ENCODE peak calls at places on chromosomes 6 and 20, in seven cellular contexts. A, J, L, I, F, M and G are unnamed samples.

GRCh38 chr6:75620387-75621304 is 19.0 kb downstream of the SENP6 start:
- DNase-seq in L (no peak), F (no peak), A (no peak), J (no peak), M (no peak), I (no peak), G (no peak)

GRCh38 chr6:169577974-169578373 is 123.9 kb downstream of the WDR27 start:
- DNase-seq in I (no peak), J (no peak), A (no peak), L (no peak), F (no peak), M (no peak), G (no peak)

GRCh38 chr20:15818651-15819071 is 754.6 kb downstream of the KIF16B start:
- DNase-seq in J (no peak), I (no peak), M (no peak), L (no peak), F (peak), A (no peak), G (no peak)

GRCh38 chr6:42547407-42548329 is 16.2 kb upstream of the UBR2 start:
- DNase-seq in A (peak), M (peak), I (peak), F (peak), J (peak), L (peak), G (peak)

GRCh38 chr6:134173007-134173690 is 120.7 kb upstream of the SLC2A12 start:
- DNase-seq in L (no peak), A (no peak), M (no peak), I (no peak), J (no peak), F (no peak), G (no peak)

GRCh38 chr20:63366658-63367360 is 5.7 kb upstream of the CHRNA4 start:
- DNase-seq in L (no peak), F (no peak), I (no peak), M (no peak), A (no peak), J (no peak), G (peak)

GRCh38 chr6:142726616-142727015 is 218.4 kb downstream of the HIVEP2 start:
- DNase-seq in M (no peak), J (no peak), A (no peak), F (no peak), I (no peak), L (no peak), G (no peak)

GRCh38 chr6:169647637-169648036 is 54.2 kb downstream of the WDR27 start:
- DNase-seq in F (no peak), I (no peak), L (no peak), M (no peak), A (no peak), J (no peak), G (no peak)

GRCh38 chr20:41167481-41168253 is 30.3 kb downstream of the PLCG1 start:
- DNase-seq in I (no peak), M (no peak), J (no peak), L (no peak), A (no peak), F (no peak), G (no peak)

GRCh38 chr20:22833851-22834250 is 201.3 kb upstream of the SSTR4 start:
- DNase-seq in F (no peak), A (no peak), I (no peak), M (no peak), J (no peak), L (no peak), G (no peak)

GRCh38 chr20:46545077-46545826 is 5.2 kb downstream of the OCSTAMP start:
- DNase-seq in A (no peak), L (no peak), J (no peak), F (no peak), M (no peak), I (no peak), G (no peak)

GRCh38 chr6:163459536-163459935 is 45.0 kb downstream of the QKI start:
- DNase-seq in M (no peak), L (no peak), I (no peak), A (no peak), F (no peak), J (no peak), G (no peak)

GRCh38 chr6:84193140-84193708 is 34.2 kb downstream of the CEP162 start:
- DNase-seq in A (no peak), F (peak), M (no peak), L (peak), I (no peak), J (no peak), G (no peak)

GRCh38 chr20:22567944-22568871 is 16.2 kb downstream of the FOXA2 start:
- DNase-seq in F (no peak), M (peak), I (no peak), A (no peak), L (no peak), J (no peak), G (no peak)

GRCh38 chr6:71533939-71534379 is 245.3 kb downstream of the OGFRL1 start:
- DNase-seq in F (no peak), I (peak), M (no peak), A (no peak), J (no peak), L (no peak), G (no peak)

GRCh38 chr6:1494671-1495070 is 105.3 kb downstream of the FOXF2 start:
- DNase-seq in I (no peak), M (no peak), F (no peak), A (no peak), L (no peak), J (no peak), G (no peak)

GRCh38 chr6:39646751-39647420 is 78.3 kb downstream of the KIF6 start:
- DNase-seq in I (no peak), F (no peak), A (no peak), L (no peak), J (no peak), M (no peak), G (no peak)

GRCh38 chr6:19699990-19700389 is 137.2 kb upstream of the ID4 start:
- DNase-seq in J (no peak), M (no peak), I (no peak), L (no peak), F (no peak), A (no peak), G (no peak)

GRCh38 chr6:47477497-47478232 is at the start of gene CD2AP:
- DNase-seq in A (peak), F (peak), J (peak), M (peak), L (peak), I (peak), G (peak)

GRCh38 chr6:52384145-52384766 is 22.3 kb downstream of the PAQR8 start:
- DNase-seq in J (no peak), F (no peak), L (no peak), M (no peak), I (no peak), A (no peak), G (no peak)

GRCh38 chr20:59335401-59335800 is 35.0 kb downstream of the EDN3 start:
- DNase-seq in F (no peak), J (no peak), I (no peak), M (no peak), A (no peak), L (no peak), G (no peak)

GRCh38 chr6:25193147-25193864 is 85.9 kb upstream of the CARMIL1 start:
- DNase-seq in L (peak), M (no peak), I (no peak), J (peak), F (no peak), A (no peak), G (no peak)